ENCODE peak calls at places on chromosomes 16 and 17, in four cellular contexts. Y is A549, B is WTC11, F is HepG2. Z is an unnamed sample.

GRCh38 chr16:58024673-58025350 is 742 bp upstream of the MMP15 start:
- DNase-seq in Y (no peak), B (peak; percentile 65), F (peak; percentile 92), Z (peak; percentile 80)

GRCh38 chr16:69535123-69536050 is 30.4 kb upstream of the NFAT5 start:
- DNase-seq in Y (no peak), B (no peak), F (no peak), Z (no peak)

GRCh38 chr17:80796430-80796861 is 195.2 kb upstream of the CHMP6 start:
- DNase-seq in Y (no peak), B (no peak), F (no peak), Z (no peak)

GRCh38 chr17:31068291-31068690 is 26.5 kb upstream of the NF1 start:
- DNase-seq in Y (no peak), B (peak; percentile 80), F (peak; percentile 37), Z (peak; percentile 74)

GRCh38 chr17:42706732-42707131 is 24.4 kb downstream of the CNTNAP1 start:
- DNase-seq in Y (no peak), B (no peak), F (no peak), Z (no peak)

GRCh38 chr17:43545383-43545632 is 832 bp downstream of the ETV4 start:
- DNase-seq in Y (peak; percentile 87), B (no peak), F (no peak), Z (peak; percentile 77)

GRCh38 chr17:35890774-35891155 is 10.6 kb upstream of the CCL5 start:
- DNase-seq in Y (no peak), B (no peak), F (no peak), Z (no peak)

GRCh38 chr17:19753049-19753444 is 4.9 kb upstream of the ALDH3A1 start:
- DNase-seq in Y (peak; percentile 98), B (no peak), F (no peak), Z (no peak)

GRCh38 chr17:73156166-73156840 is 8.5 kb upstream of the SSTR2 start:
- DNase-seq in Y (peak; percentile 88), B (peak; percentile 85), F (peak; percentile 70), Z (peak; percentile 75)

GRCh38 chr16:7506363-7506762 is 173.7 kb downstream of the RBFOX1 start:
- DNase-seq in Y (no peak), B (no peak), F (no peak), Z (no peak)

GRCh38 chr17:71842991-71843390 is 277.8 kb upstream of the SOX9 start:
- DNase-seq in Y (no peak), B (no peak), F (no peak), Z (no peak)

GRCh38 chr17:81910840-81911276 is 341 bp downstream of the PCYT2 start:
- DNase-seq in Y (no peak), B (no peak), F (no peak), Z (no peak)

GRCh38 chr16:77738706-77739105 is 16.4 kb downstream of the NUDT7 start:
- DNase-seq in Y (no peak), B (no peak), F (no peak), Z (no peak)

GRCh38 chr17:43755389-43755875 is 3.2 kb downstream of the SOST start:
- DNase-seq in Y (no peak), B (peak; percentile 78), F (no peak), Z (no peak)

GRCh38 chr17:40218740-40219072 is 398 bp upstream of the WIPF2 start:
- DNase-seq in Y (peak; percentile 75), B (peak; percentile 76), F (peak; percentile 37), Z (peak; percentile 82)

GRCh38 chr17:13003454-13003851 is 14.4 kb downstream of the ELAC2 start:
- DNase-seq in Y (no peak), B (no peak), F (no peak), Z (no peak)

GRCh38 chr17:10698116-10698818 is 873 bp downstream of the ADPRM start:
- DNase-seq in Y (peak; percentile 17), B (no peak), F (peak; percentile 10), Z (peak; percentile 19)

GRCh38 chr16:77211880-77212735 is 12.9 kb downstream of the SYCE1L start:
- DNase-seq in Y (peak; percentile 83), B (peak; percentile 85), F (no peak), Z (peak; percentile 55)

GRCh38 chr16:19601083-19601976 is 45.8 kb downstream of the VPS35L start:
- DNase-seq in Y (peak; percentile 41), B (no peak), F (peak; percentile 47), Z (peak; percentile 59)

GRCh38 chr17:19508327-19508867 is 25.3 kb upstream of the SLC47A1 start:
- DNase-seq in Y (peak; percentile 65), B (peak; percentile 50), F (no peak), Z (peak; percentile 27)

GRCh38 chr17:68396795-68397536 is 60.3 kb downstream of the WIPI1 start:
- DNase-seq in Y (no peak), B (no peak), F (no peak), Z (no peak)

GRCh38 chr17:68400404-68400735 is 56.9 kb downstream of the WIPI1 start:
- DNase-seq in Y (no peak), B (no peak), F (no peak), Z (no peak)

GRCh38 chr17:68399638-68400403 is 57.5 kb downstream of the WIPI1 start:
- DNase-seq in Y (no peak), B (no peak), F (no peak), Z (no peak)

GRCh38 chr17:68401288-68401687 is 56.0 kb downstream of the WIPI1 start:
- DNase-seq in Y (no peak), B (no peak), F (no peak), Z (no peak)

GRCh38 chr17:68398731-68399637 is 58.3 kb downstream of the WIPI1 start:
- DNase-seq in Y (peak; percentile 96), B (peak; percentile 75), F (peak; percentile 91), Z (peak; percentile 76)
- TF ChIP-seq HMGXB4 in Y (no peak), B (no peak), F (peak; percentile 89), Z (no peak)

GRCh38 chr16:56609463-56609921 is 1.1 kb downstream of the MT2A start:
- DNase-seq in Y (peak; percentile 63), B (no peak), F (peak; percentile 75), Z (peak; percentile 66)

GRCh38 chr16:56608043-56608875 is at the start of gene MT2A:
- DNase-seq in Y (peak; percentile 92), B (peak; percentile 89), F (peak; percentile 94), Z (peak; percentile 95)

GRCh38 chr16:56607675-56608042 is 725 bp upstream of the MT2A start:
- DNase-seq in Y (no peak), B (no peak), F (no peak), Z (no peak)

GRCh38 chr16:56610017-56610608 is 1.7 kb downstream of the MT2A start:
- DNase-seq in Y (peak; percentile 21), B (no peak), F (peak; percentile 35), Z (no peak)

GRCh38 chr16:56608876-56609462 is 585 bp downstream of the MT2A start:
- DNase-seq in Y (no peak), B (no peak), F (no peak), Z (no peak)
- TF ChIP-seq HMGXB4 in Y (no peak), B (no peak), F (no peak), Z (no peak)

GRCh38 chr17:77110006-77110374 is 30.8 kb upstream of the SEC14L1 start:
- DNase-seq in Y (no peak), B (no peak), F (no peak), Z (no peak)
- TF ChIP-seq HMGXB4 in Y (no peak), B (no peak), F (no peak), Z (no peak)

GRCh38 chr17:16287563-16288027 is 65.7 kb downstream of the CENPV start:
- DNase-seq in Y (no peak), B (no peak), F (peak; percentile 48), Z (peak; percentile 36)

GRCh38 chr17:16285646-16286008 is 67.6 kb downstream of the CENPV start:
- DNase-seq in Y (no peak), B (peak; percentile 81), F (no peak), Z (no peak)

GRCh38 chr17:16288860-16289571 is 64.3 kb downstream of the CENPV start:
- DNase-seq in Y (no peak), B (no peak), F (peak; percentile 85), Z (no peak)

GRCh38 chr17:16286009-16286946 is 67.0 kb downstream of the CENPV start:
- DNase-seq in Y (peak; percentile 99), B (no peak), F (peak; percentile 99), Z (peak; percentile 90)

GRCh38 chr17:16286947-16287562 is 66.2 kb downstream of the CENPV start:
- DNase-seq in Y (no peak), B (peak; percentile 31), F (no peak), Z (no peak)
- TF ChIP-seq HMGXB4 in Y (no peak), B (no peak), F (no peak), Z (no peak)

DNA sequence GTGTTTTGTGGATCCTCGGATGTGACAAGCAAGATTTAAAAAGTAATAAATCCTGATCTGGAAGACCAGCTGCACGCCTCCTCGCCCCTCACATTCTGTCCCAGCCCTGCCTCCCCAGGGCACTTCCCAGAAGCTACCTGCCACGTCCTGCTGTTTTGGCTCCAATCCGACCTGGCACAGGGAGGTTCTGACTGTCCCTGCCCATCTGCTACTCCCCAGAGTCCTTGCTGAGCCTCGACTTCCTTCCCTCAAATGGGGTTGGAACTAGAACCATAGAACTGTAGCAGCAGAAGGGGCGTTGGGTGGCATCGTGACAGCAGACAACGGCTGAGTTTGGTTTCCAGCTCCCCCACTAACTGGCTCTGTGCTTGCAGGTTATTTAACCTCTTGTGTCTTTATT is 71.7 kb downstream of the RPH3AL start:
- DNase-seq in Y (no peak), B (no peak), F (no peak), Z (no peak)
- TF ChIP-seq HMGXB4 in Y (no peak), B (no peak), F (no peak), Z (no peak)

DNA sequence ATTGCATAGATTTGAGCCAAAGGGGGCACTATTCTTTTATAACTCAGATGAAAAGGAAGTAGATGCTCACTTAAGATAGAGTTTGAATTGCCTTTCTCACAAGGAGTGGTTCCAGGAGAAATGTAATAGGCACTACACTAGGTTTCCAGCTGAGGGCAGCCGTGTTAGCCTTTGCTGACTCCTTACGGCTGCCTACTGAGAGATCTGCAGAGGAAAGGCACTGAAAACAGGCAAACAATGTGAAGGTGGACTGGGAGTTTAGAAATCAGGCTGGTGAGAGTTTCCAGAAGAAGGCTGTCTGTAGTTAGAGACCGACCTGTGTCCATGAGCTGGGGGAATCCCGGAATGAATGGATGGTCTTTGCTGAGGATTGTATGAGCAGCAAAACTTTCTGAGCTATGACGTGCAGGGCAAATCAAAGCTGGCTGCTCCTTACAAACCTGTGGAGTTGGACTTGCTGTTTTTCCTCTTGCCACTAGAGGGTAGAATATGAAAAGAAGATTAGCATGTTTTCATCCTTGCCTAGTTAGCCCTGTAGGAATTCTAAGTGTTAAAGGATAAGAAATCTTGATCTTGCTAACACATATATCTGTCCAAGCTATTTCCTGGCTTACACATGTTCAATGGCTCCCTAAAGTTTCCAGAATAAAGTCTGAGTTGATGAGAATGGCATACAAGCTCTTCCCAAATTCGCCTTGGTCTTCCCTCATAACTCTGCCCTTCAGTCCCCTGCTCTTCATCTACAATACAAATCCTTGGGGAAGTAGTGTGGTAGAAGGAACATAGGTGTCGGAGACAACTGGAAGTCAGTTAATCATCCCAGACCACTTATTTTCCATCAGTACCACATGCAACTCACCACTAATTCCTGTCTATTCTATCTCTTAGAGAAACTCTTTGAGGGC is 20.1 kb upstream of the TAOK1 start:
- DNase-seq in Y (peak; percentile 93), B (peak; percentile 68), F (peak; percentile 65), Z (peak; percentile 54)
- TF ChIP-seq HMGXB4 in Y (no peak), B (no peak), F (no peak), Z (no peak)